ENCODE peak calls at places on chromosome 1, in five cellular contexts. One of them, this sample, is unnamed.

GRCh38 chr1:100746542-100746932 is 27.0 kb downstream of the VCAM1 start:
- DNase-seq in left lung: no peak
- DNase-seq in mammary epithelial cell: no peak
- DNase-seq in cardiac muscle cell: no peak
- DNase-seq in A673: no peak
- DNase-seq in this sample: no peak

GRCh38 chr1:189036628-189037027 is 1441.0 kb downstream of the BRINP3 start:
- DNase-seq in left lung: no peak
- DNase-seq in mammary epithelial cell: no peak
- DNase-seq in cardiac muscle cell: no peak
- DNase-seq in A673: no peak
- DNase-seq in this sample: no peak

GRCh38 chr1:112689196-112689841 is 14.9 kb downstream of the MOV10 start:
- DNase-seq in left lung: no peak
- DNase-seq in mammary epithelial cell: no peak
- DNase-seq in cardiac muscle cell: no peak
- DNase-seq in A673: no peak
- DNase-seq in this sample: peak

GRCh38 chr1:200619894-200620272 is 668 bp downstream of the KIF14 start:
- DNase-seq in left lung: no peak
- DNase-seq in mammary epithelial cell: no peak
- DNase-seq in cardiac muscle cell: no peak
- DNase-seq in A673: no peak
- DNase-seq in this sample: no peak

GRCh38 chr1:28449904-28450303 is 55.9 kb upstream of the RCC1 start:
- DNase-seq in left lung: no peak
- DNase-seq in mammary epithelial cell: peak
- DNase-seq in cardiac muscle cell: no peak
- DNase-seq in A673: no peak
- DNase-seq in this sample: no peak

GRCh38 chr1:40092241-40092640 is 4.8 kb downstream of the PPT1 start:
- DNase-seq in left lung: no peak
- DNase-seq in mammary epithelial cell: no peak
- DNase-seq in cardiac muscle cell: no peak
- DNase-seq in A673: no peak
- DNase-seq in this sample: no peak

GRCh38 chr1:84698718-84699117 is 8.5 kb upstream of the SSX2IP start:
- DNase-seq in left lung: no peak
- DNase-seq in mammary epithelial cell: peak
- DNase-seq in cardiac muscle cell: no peak
- DNase-seq in A673: peak
- DNase-seq in this sample: no peak

GRCh38 chr1:4137621-4138390 is 237.7 kb upstream of the C1orf174 start:
- DNase-seq in left lung: no peak
- DNase-seq in mammary epithelial cell: no peak
- DNase-seq in cardiac muscle cell: no peak
- DNase-seq in A673: no peak
- DNase-seq in this sample: no peak

GRCh38 chr1:151798571-151798970 is 6.6 kb downstream of the LINGO4 start:
- DNase-seq in left lung: no peak
- DNase-seq in mammary epithelial cell: no peak
- DNase-seq in cardiac muscle cell: no peak
- DNase-seq in A673: no peak
- DNase-seq in this sample: no peak

GRCh38 chr1:93768380-93768863 is 86.8 kb upstream of the BCAR3 start:
- DNase-seq in left lung: no peak
- DNase-seq in mammary epithelial cell: no peak
- DNase-seq in cardiac muscle cell: no peak
- DNase-seq in A673: no peak
- DNase-seq in this sample: no peak

GRCh38 chr1:93771843-93772242 is 90.2 kb upstream of the BCAR3 start:
- DNase-seq in left lung: no peak
- DNase-seq in mammary epithelial cell: no peak
- DNase-seq in cardiac muscle cell: no peak
- DNase-seq in A673: no peak
- DNase-seq in this sample: no peak

GRCh38 chr1:93770640-93771039 is 89.0 kb upstream of the BCAR3 start:
- DNase-seq in left lung: no peak
- DNase-seq in mammary epithelial cell: no peak
- DNase-seq in cardiac muscle cell: peak
- DNase-seq in A673: peak
- DNase-seq in this sample: no peak

GRCh38 chr1:93766451-93766850 is 84.8 kb upstream of the BCAR3 start:
- DNase-seq in left lung: no peak
- DNase-seq in mammary epithelial cell: no peak
- DNase-seq in cardiac muscle cell: no peak
- DNase-seq in A673: no peak
- DNase-seq in this sample: no peak

GRCh38 chr1:93769767-93770166 is 88.1 kb upstream of the BCAR3 start:
- DNase-seq in left lung: no peak
- DNase-seq in mammary epithelial cell: no peak
- DNase-seq in cardiac muscle cell: no peak
- DNase-seq in A673: no peak
- DNase-seq in this sample: no peak
- H3K27ac ChIP-seq in left lung: no peak
- H3K27ac ChIP-seq in mammary epithelial cell: no peak
- H3K27ac ChIP-seq in cardiac muscle cell: no peak
- H3K27ac ChIP-seq in A673: no peak
- H3K27ac ChIP-seq in this sample: no peak

DNA sequence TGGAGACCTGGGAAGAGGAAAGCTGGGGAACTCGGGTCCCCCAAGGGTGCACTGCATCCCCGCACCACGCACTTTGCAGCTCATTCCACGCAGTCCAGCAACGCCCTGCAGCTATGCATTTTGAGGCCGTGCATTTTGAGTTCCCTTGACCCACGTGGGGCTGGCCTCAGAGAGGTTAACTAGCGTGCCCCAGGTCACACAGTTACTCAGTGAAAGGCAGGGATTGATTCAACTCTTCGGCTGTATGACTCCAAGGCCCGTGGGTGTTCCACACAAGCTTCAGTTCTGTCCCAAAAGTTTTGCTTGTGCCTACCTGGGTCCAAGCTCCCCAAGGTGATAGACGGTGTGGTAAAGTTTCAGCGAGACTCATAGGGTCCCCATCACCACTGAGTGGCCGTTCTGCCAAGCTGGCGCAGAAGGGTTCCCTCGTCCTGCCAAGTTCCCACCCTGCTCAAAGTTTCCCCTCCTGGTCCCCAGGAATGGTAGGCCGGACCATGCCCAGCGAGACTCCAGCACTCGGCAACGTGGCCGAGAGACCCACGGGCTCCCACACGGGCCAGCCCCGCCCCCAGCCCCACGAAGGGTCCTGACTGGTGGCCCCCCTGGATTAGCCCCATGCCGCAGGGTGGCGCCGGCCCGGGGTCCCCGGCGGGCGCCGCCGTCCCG is 611 bp downstream of the HSPG2 start:
- DNase-seq in left lung: no peak
- DNase-seq in mammary epithelial cell: peak
- DNase-seq in cardiac muscle cell: no peak
- DNase-seq in A673: no peak
- DNase-seq in this sample: no peak
- H3K27ac ChIP-seq in left lung: peak
- H3K27ac ChIP-seq in mammary epithelial cell: peak
- H3K27ac ChIP-seq in cardiac muscle cell: peak
- H3K27ac ChIP-seq in A673: no peak
- H3K27ac ChIP-seq in this sample: peak

GRCh38 chr1:12147116-12147753 is 19.6 kb upstream of the TNFRSF1B start:
- DNase-seq in left lung: no peak
- DNase-seq in mammary epithelial cell: no peak
- DNase-seq in cardiac muscle cell: no peak
- DNase-seq in A673: no peak
- DNase-seq in this sample: no peak

GRCh38 chr1:12149791-12150175 is 17.0 kb upstream of the TNFRSF1B start:
- DNase-seq in left lung: peak
- DNase-seq in mammary epithelial cell: no peak
- DNase-seq in cardiac muscle cell: no peak
- DNase-seq in A673: no peak
- DNase-seq in this sample: no peak

GRCh38 chr1:12150456-12151200 is 16.2 kb upstream of the TNFRSF1B start:
- DNase-seq in left lung: peak
- DNase-seq in mammary epithelial cell: no peak
- DNase-seq in cardiac muscle cell: no peak
- DNase-seq in A673: no peak
- DNase-seq in this sample: no peak

GRCh38 chr1:12148160-12148957 is 18.4 kb upstream of the TNFRSF1B start:
- DNase-seq in left lung: no peak
- DNase-seq in mammary epithelial cell: no peak
- DNase-seq in cardiac muscle cell: no peak
- DNase-seq in A673: no peak
- DNase-seq in this sample: no peak

GRCh38 chr1:12148958-12149790 is 17.6 kb upstream of the TNFRSF1B start:
- DNase-seq in left lung: no peak
- DNase-seq in mammary epithelial cell: no peak
- DNase-seq in cardiac muscle cell: no peak
- DNase-seq in A673: no peak
- DNase-seq in this sample: no peak
- H3K27ac ChIP-seq in left lung: peak
- H3K27ac ChIP-seq in mammary epithelial cell: no peak
- H3K27ac ChIP-seq in cardiac muscle cell: no peak
- H3K27ac ChIP-seq in A673: no peak
- H3K27ac ChIP-seq in this sample: peak

DNA sequence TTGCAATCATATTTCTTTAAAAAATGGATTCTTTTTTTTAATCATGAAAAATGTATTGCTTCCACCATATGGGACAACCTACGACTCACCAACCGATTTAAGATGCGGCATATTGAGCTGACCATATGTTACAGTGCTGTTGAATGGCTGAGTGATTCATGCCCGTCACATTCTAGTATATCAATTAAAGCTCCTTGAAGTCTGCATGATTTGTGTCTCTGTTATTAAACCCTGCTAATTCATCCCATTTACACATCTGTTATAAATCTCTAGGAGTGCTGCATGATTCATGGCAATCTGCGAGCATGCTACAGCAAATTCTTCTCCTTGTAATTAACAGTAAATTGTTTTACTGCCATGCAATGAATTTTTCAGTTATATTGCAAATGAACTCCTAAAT is 239.8 kb downstream of the USH2A start:
- DNase-seq in left lung: no peak
- DNase-seq in mammary epithelial cell: no peak
- DNase-seq in cardiac muscle cell: no peak
- DNase-seq in A673: peak
- DNase-seq in this sample: no peak
- H3K27ac ChIP-seq in left lung: no peak
- H3K27ac ChIP-seq in mammary epithelial cell: no peak
- H3K27ac ChIP-seq in cardiac muscle cell: no peak
- H3K27ac ChIP-seq in A673: no peak
- H3K27ac ChIP-seq in this sample: no peak

DNA sequence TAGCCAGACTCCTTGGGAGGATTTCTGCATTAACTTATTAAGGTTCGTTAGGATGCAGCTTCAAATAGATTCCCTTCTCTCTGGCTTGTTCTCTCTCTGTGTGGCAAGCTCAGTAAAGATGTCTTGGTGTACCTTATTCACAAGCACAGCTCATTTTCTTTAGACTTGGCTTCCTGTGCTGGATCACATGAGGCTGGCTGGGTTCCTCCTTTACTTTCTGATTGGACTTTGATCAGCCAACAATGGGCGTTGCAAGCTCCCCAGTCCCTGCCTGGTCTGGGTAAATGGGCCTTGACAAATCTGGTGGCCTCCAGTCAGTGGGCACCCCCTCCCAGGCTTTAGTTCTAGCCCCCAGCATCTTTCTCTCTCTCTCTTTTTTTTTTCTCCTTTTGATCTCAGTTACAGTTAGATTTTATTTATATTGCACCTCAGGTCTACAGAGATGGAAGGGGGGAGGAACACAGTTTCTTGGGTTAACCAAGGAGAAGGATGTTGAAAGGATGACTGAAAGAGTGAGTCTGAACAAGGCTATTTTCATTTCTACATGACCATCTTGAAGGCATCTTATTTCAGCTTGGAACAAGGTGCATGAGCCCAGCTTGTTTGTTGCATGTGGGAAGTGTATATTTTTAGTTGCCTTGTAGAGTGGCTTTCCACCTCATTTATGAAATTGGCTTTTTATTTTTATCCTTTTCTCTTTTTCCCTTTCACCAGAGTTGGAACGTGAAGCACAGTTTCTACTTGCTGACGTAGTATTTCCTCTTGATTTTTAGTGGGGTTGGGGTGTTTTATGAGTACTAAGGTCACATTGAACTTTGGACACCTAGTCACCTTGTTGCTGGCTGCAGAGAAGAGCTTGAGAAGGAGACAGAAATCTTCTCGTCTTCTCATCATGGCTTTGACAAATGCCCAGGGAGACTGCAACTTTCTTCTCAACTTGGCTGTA is 77.1 kb downstream of the PBX1 start:
- DNase-seq in left lung: no peak
- DNase-seq in mammary epithelial cell: no peak
- DNase-seq in cardiac muscle cell: no peak
- DNase-seq in A673: peak
- DNase-seq in this sample: no peak
- H3K27ac ChIP-seq in left lung: no peak
- H3K27ac ChIP-seq in mammary epithelial cell: peak
- H3K27ac ChIP-seq in cardiac muscle cell: peak
- H3K27ac ChIP-seq in A673: peak
- H3K27ac ChIP-seq in this sample: no peak

GRCh38 chr1:205293350-205294074 is 28.0 kb downstream of the NUAK2 start:
- DNase-seq in left lung: no peak
- DNase-seq in mammary epithelial cell: no peak
- DNase-seq in cardiac muscle cell: no peak
- DNase-seq in A673: no peak
- DNase-seq in this sample: no peak
- H3K27ac ChIP-seq in left lung: peak
- H3K27ac ChIP-seq in mammary epithelial cell: peak
- H3K27ac ChIP-seq in cardiac muscle cell: peak
- H3K27ac ChIP-seq in A673: no peak
- H3K27ac ChIP-seq in this sample: peak

GRCh38 chr1:227948493-227949260 is 945 bp upstream of the WNT9A start:
- DNase-seq in left lung: peak
- DNase-seq in mammary epithelial cell: peak
- DNase-seq in cardiac muscle cell: no peak
- DNase-seq in A673: no peak
- DNase-seq in this sample: peak
- H3K27ac ChIP-seq in left lung: no peak
- H3K27ac ChIP-seq in mammary epithelial cell: peak
- H3K27ac ChIP-seq in cardiac muscle cell: no peak
- H3K27ac ChIP-seq in A673: no peak
- H3K27ac ChIP-seq in this sample: peak

GRCh38 chr1:234863596-234863995 is 253.6 kb upstream of the IRF2BP2 start:
- DNase-seq in left lung: no peak
- DNase-seq in mammary epithelial cell: peak
- DNase-seq in cardiac muscle cell: no peak
- DNase-seq in A673: no peak
- DNase-seq in this sample: peak
- H3K27ac ChIP-seq in left lung: peak
- H3K27ac ChIP-seq in mammary epithelial cell: no peak
- H3K27ac ChIP-seq in cardiac muscle cell: no peak
- H3K27ac ChIP-seq in A673: no peak
- H3K27ac ChIP-seq in this sample: peak